ENCODE peak calls at places on chromosome 14, in six cellular contexts. W is HCT116, I is H1, S is HepG2, Y is SK-N-SH, A is K562. X is an unnamed sample.

GRCh38 chr14:100740931-100741330 is 14.2 kb downstream of the DLK1 start:
- DNase-seq in W (no peak), I (no peak), S (no peak), Y (no peak), A (no peak), X (no peak)

GRCh38 chr14:34649344-34649743 is 19.4 kb upstream of the SNX6 start:
- DNase-seq in W (no peak), I (no peak), S (no peak), Y (no peak), A (peak; percentile 22), X (no peak)

GRCh38 chr14:77256694-77257093 is 14.3 kb downstream of the NGB start:
- DNase-seq in W (no peak), I (no peak), S (no peak), Y (no peak), A (no peak), X (no peak)

GRCh38 chr14:56331815-56332214 is 213.6 kb downstream of the PELI2 start:
- DNase-seq in W (no peak), I (no peak), S (no peak), Y (peak; percentile 15), A (no peak), X (no peak)

GRCh38 chr14:64012720-64013119 is 159.9 kb downstream of the SYNE2 start:
- DNase-seq in W (no peak), I (no peak), S (peak; percentile 51), Y (no peak), A (no peak), X (no peak)

GRCh38 chr14:103281496-103282231 is 52.4 kb upstream of the EIF5 start:
- DNase-seq in W (no peak), I (no peak), S (peak; percentile 49), Y (peak; percentile 79), A (peak; percentile 34), X (peak; percentile 94)

GRCh38 chr14:69654109-69654508 is 42.7 kb downstream of the SUSD6 start:
- DNase-seq in W (no peak), I (no peak), S (no peak), Y (no peak), A (no peak), X (no peak)

GRCh38 chr14:103207404-103208072 is 84.3 kb downstream of the TNFAIP2 start:
- DNase-seq in W (no peak), I (no peak), S (no peak), Y (peak; percentile 79), A (no peak), X (no peak)

GRCh38 chr14:93219103-93219726 is 12.2 kb downstream of the UBR7 start:
- DNase-seq in W (peak; percentile 51), I (no peak), S (peak; percentile 67), Y (peak; percentile 55), A (no peak), X (peak; percentile 67)

GRCh38 chr14:56490379-56490778 is 89.2 kb upstream of the TMEM260 start:
- DNase-seq in W (peak; percentile 35), I (no peak), S (peak; percentile 29), Y (peak; percentile 14), A (no peak), X (no peak)

GRCh38 chr14:102789349-102789748 is 12.1 kb downstream of the TRAF3 start:
- DNase-seq in W (no peak), I (no peak), S (no peak), Y (no peak), A (no peak), X (no peak)

GRCh38 chr14:55323910-55324309 is 52.7 kb downstream of the FBXO34 start:
- DNase-seq in W (no peak), I (no peak), S (no peak), Y (no peak), A (no peak), X (no peak)

GRCh38 chr14:63027719-63028118 is 17.5 kb downstream of the KCNH5 start:
- DNase-seq in W (no peak), I (no peak), S (no peak), Y (no peak), A (no peak), X (no peak)

GRCh38 chr14:89621009-89621421 is 204.0 kb upstream of the FOXN3 start:
- DNase-seq in W (no peak), I (no peak), S (no peak), Y (no peak), A (no peak), X (no peak)
- TF ChIP-seq JUND in W (no peak), I (no peak), S (no peak), Y (no peak), A (no peak), X (no peak)

GRCh38 chr14:36662543-36663403 is 1.1 kb downstream of the PAX9 start:
- DNase-seq in W (no peak), I (peak; percentile 77), S (no peak), Y (no peak), A (peak; percentile 17), X (peak; percentile 74)
- TF ChIP-seq JUND in W (no peak), I (no peak), S (no peak), Y (no peak), A (no peak), X (no peak)

DNA sequence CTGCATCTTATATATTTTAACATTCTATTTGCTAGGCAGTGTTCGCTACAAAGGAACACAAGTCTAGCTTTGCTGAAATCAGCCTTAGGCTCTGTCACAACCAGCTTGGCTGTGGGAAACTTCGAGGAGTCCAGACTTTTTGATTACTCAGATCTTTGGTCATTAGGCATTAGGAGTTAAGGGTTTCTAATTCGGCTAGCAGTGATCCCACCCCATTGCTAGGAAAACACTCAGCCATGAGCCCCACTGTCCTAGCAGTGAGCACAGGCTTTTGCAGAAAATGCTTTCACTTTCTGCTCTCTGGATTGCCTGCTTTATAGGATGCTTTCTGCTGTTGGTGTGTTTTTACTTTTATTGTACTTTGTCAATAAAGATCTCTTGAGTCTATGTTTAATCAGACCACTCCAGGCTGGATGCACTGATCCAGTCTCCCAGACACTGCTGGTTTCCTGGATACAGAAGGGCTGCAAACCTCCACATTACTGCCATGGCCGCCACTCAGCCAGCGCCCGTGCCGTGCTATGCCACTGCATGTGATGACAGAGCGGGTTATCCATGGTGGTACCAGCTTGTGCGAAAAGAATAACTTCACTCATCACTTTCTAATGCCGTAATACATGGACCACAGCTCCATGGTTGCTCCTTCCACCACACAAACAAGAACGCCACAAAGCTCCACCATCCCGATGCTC is 41.0 kb upstream of the PYGL start:
- DNase-seq in W (no peak), I (no peak), S (no peak), Y (no peak), A (no peak), X (no peak)
- TF ChIP-seq JUND in W (no peak), I (no peak), S (no peak), Y (no peak), A (no peak), X (no peak)

DNA sequence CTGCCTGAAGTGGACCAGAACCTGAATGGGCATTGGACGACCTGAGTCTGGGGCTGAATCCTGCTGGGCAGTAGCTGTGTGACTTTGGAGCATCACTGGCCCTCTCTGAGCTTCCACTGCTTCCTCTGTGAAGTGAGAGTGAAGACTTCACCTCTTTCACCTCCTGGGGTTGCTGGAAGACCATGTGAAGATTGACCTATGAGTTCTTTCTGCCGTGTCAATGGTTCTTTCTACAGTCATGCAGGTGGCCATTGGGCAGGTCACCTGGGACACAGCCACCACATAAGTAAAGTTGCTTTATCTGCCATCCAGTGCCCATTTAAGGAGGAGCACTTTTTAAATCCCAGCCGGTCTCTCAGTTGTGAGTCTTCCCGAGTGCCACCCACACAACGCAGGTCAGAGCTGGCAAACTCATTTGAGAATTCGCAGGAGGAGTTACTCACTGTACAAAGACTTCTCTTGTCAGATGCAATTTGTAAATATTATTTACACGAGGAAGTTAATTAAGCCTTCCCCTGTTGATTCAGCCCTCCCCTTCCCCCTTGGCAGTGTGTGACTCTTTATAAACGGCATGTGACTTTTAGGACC is 74.8 kb upstream of the TCL1B start:
- DNase-seq in W (no peak), I (no peak), S (no peak), Y (no peak), A (no peak), X (peak; percentile 54)
- TF ChIP-seq JUND in W (no peak), I (no peak), S (no peak), Y (no peak), A (no peak), X (no peak)

DNA sequence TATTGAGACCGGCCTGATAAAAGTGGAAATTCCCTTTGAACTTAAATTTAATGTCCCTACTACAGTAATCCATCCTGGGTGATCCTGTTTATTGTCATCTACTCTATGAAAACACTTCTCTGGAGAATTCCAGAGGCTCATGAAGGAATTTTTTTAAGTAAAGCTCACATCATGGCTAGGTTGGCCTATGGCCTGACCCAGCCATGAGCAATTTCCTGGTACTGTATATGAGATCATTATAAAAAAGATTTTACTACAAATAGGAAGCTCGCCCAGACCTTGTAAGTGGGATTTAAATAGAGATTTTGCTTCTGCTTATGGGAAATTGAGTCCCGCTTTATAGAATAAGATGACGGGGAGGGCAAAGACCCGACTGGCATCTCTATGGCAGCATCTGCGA is 215.5 kb downstream of the DPF3 start:
- DNase-seq in W (no peak), I (no peak), S (no peak), Y (no peak), A (no peak), X (no peak)
- TF ChIP-seq JUND in W (no peak), I (no peak), S (no peak), Y (peak; percentile 8), A (no peak), X (no peak)

GRCh38 chr14:59305231-59305630 is 116.8 kb downstream of the DAAM1 start:
- DNase-seq in W (no peak), I (no peak), S (no peak), Y (no peak), A (no peak), X (no peak)
- TF ChIP-seq JUND in W (no peak), I (no peak), S (no peak), Y (no peak), A (no peak), X (no peak)

GRCh38 chr14:104805941-104806624 is 5.2 kb downstream of the ZBTB42 start:
- DNase-seq in W (no peak), I (no peak), S (no peak), Y (peak; percentile 28), A (no peak), X (no peak)

GRCh38 chr14:104804481-104805325 is 3.8 kb downstream of the ZBTB42 start:
- DNase-seq in W (no peak), I (no peak), S (no peak), Y (peak; percentile 24), A (no peak), X (no peak)

GRCh38 chr14:104803916-104804371 is 3.0 kb downstream of the ZBTB42 start:
- DNase-seq in W (no peak), I (no peak), S (no peak), Y (peak; percentile 51), A (no peak), X (no peak)

GRCh38 chr14:104806625-104807465 is 5.9 kb downstream of the ZBTB42 start:
- DNase-seq in W (no peak), I (no peak), S (no peak), Y (no peak), A (no peak), X (no peak)

GRCh38 chr14:104805326-104805678 is 4.4 kb downstream of the ZBTB42 start:
- DNase-seq in W (peak; percentile 48), I (no peak), S (no peak), Y (peak; percentile 36), A (peak; percentile 91), X (peak; percentile 87)
- TF ChIP-seq JUND in W (no peak), I (no peak), S (no peak), Y (no peak), A (peak; percentile 80), X (no peak)

DNA sequence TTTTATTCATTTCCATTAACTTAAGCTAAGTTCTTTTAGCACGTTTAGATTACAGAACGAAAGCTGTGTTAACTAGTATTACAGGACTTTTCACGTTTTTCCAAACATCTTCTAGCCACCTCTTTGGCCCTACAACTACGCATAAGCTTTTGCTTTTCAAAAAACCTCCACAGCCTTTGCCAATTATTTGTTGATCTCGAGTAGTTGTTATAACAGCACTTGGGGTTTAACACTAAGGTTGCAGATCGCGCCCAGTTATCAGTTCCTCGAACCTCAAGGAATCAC is 453 bp upstream of the RBM25 start:
- DNase-seq in W (no peak), I (no peak), S (no peak), Y (no peak), A (no peak), X (no peak)
- TF ChIP-seq JUND in W (no peak), I (no peak), S (no peak), Y (no peak), A (no peak), X (no peak)

X was measured in T47D.